ENCODE peak calls at places on chromosome 1, in six cellular contexts. One of them, this sample, is unnamed.

GRCh38 chr1:175463856-175464255 is 271.3 kb upstream of the KIAA0040 start:
- DNase-seq in A549: no peak
- DNase-seq in dermis microvascular lymphatic vessel endothelial cell: no peak
- DNase-seq in fibroblast of lung: no peak
- DNase-seq in activated CD8-positive, alpha-beta T cell treated with anti-CD3 and anti-CD28 coated beads, Interleukin-2, amount 10 ng/mL, durations not matched to agents 7 days and 5 days: no peak
- DNase-seq in activated gamma-delta T cell treated with anti-CD3 and anti-CD28 coated beads, Interleukin-2, amount 50 U/mL, for 16 hours: no peak
- DNase-seq in this sample: no peak

GRCh38 chr1:32195972-32196823 is 4.2 kb upstream of the CCDC28B start:
- DNase-seq in dermis microvascular lymphatic vessel endothelial cell: no peak
- DNase-seq in fibroblast of lung: peak
- DNase-seq in activated gamma-delta T cell treated with anti-CD3 and anti-CD28 coated beads, Interleukin-2, amount 50 U/mL, for 16 hours: no peak
- DNase-seq in A549: no peak
- DNase-seq in activated CD8-positive, alpha-beta T cell treated with anti-CD3 and anti-CD28 coated beads, Interleukin-2, amount 10 ng/mL, durations not matched to agents 7 days and 5 days: peak
- DNase-seq in this sample: no peak

GRCh38 chr1:245770191-245770590 is 615.4 kb downstream of the KIF26B start:
- DNase-seq in A549: no peak
- DNase-seq in activated CD8-positive, alpha-beta T cell treated with anti-CD3 and anti-CD28 coated beads, Interleukin-2, amount 10 ng/mL, durations not matched to agents 7 days and 5 days: no peak
- DNase-seq in activated gamma-delta T cell treated with anti-CD3 and anti-CD28 coated beads, Interleukin-2, amount 50 U/mL, for 16 hours: no peak
- DNase-seq in fibroblast of lung: no peak
- DNase-seq in dermis microvascular lymphatic vessel endothelial cell: no peak
- DNase-seq in this sample: no peak

GRCh38 chr1:234915923-234916675 is 212.5 kb downstream of the TOMM20 start:
- DNase-seq in activated gamma-delta T cell treated with anti-CD3 and anti-CD28 coated beads, Interleukin-2, amount 50 U/mL, for 16 hours: no peak
- DNase-seq in A549: no peak
- DNase-seq in dermis microvascular lymphatic vessel endothelial cell: peak
- DNase-seq in fibroblast of lung: no peak
- DNase-seq in activated CD8-positive, alpha-beta T cell treated with anti-CD3 and anti-CD28 coated beads, Interleukin-2, amount 10 ng/mL, durations not matched to agents 7 days and 5 days: no peak
- DNase-seq in this sample: no peak

GRCh38 chr1:110425611-110426152 is 18.2 kb upstream of the LAMTOR5 start:
- DNase-seq in activated gamma-delta T cell treated with anti-CD3 and anti-CD28 coated beads, Interleukin-2, amount 50 U/mL, for 16 hours: no peak
- DNase-seq in activated CD8-positive, alpha-beta T cell treated with anti-CD3 and anti-CD28 coated beads, Interleukin-2, amount 10 ng/mL, durations not matched to agents 7 days and 5 days: no peak
- DNase-seq in dermis microvascular lymphatic vessel endothelial cell: no peak
- DNase-seq in A549: no peak
- DNase-seq in fibroblast of lung: no peak
- DNase-seq in this sample: no peak

GRCh38 chr1:161200992-161201827 is 957 bp upstream of the NDUFS2 start:
- DNase-seq in dermis microvascular lymphatic vessel endothelial cell: peak
- DNase-seq in fibroblast of lung: peak
- DNase-seq in activated gamma-delta T cell treated with anti-CD3 and anti-CD28 coated beads, Interleukin-2, amount 50 U/mL, for 16 hours: no peak
- DNase-seq in activated CD8-positive, alpha-beta T cell treated with anti-CD3 and anti-CD28 coated beads, Interleukin-2, amount 10 ng/mL, durations not matched to agents 7 days and 5 days: no peak
- DNase-seq in A549: no peak
- DNase-seq in this sample: no peak

GRCh38 chr1:201153474-201154388 is 543 bp downstream of the TMEM9 start:
- DNase-seq in fibroblast of lung: no peak
- DNase-seq in A549: peak
- DNase-seq in dermis microvascular lymphatic vessel endothelial cell: no peak
- DNase-seq in activated gamma-delta T cell treated with anti-CD3 and anti-CD28 coated beads, Interleukin-2, amount 50 U/mL, for 16 hours: no peak
- DNase-seq in activated CD8-positive, alpha-beta T cell treated with anti-CD3 and anti-CD28 coated beads, Interleukin-2, amount 10 ng/mL, durations not matched to agents 7 days and 5 days: peak
- DNase-seq in this sample: no peak

GRCh38 chr1:101444873-101445618 is 208.2 kb downstream of the S1PR1 start:
- DNase-seq in fibroblast of lung: no peak
- DNase-seq in dermis microvascular lymphatic vessel endothelial cell: no peak
- DNase-seq in activated CD8-positive, alpha-beta T cell treated with anti-CD3 and anti-CD28 coated beads, Interleukin-2, amount 10 ng/mL, durations not matched to agents 7 days and 5 days: no peak
- DNase-seq in activated gamma-delta T cell treated with anti-CD3 and anti-CD28 coated beads, Interleukin-2, amount 50 U/mL, for 16 hours: no peak
- DNase-seq in A549: no peak
- DNase-seq in this sample: no peak

GRCh38 chr1:38700077-38700470 is 159.5 kb downstream of the RRAGC start:
- DNase-seq in fibroblast of lung: no peak
- DNase-seq in A549: no peak
- DNase-seq in dermis microvascular lymphatic vessel endothelial cell: no peak
- DNase-seq in activated CD8-positive, alpha-beta T cell treated with anti-CD3 and anti-CD28 coated beads, Interleukin-2, amount 10 ng/mL, durations not matched to agents 7 days and 5 days: no peak
- DNase-seq in activated gamma-delta T cell treated with anti-CD3 and anti-CD28 coated beads, Interleukin-2, amount 50 U/mL, for 16 hours: no peak
- DNase-seq in this sample: no peak

GRCh38 chr1:8733463-8733862 is 84.0 kb downstream of the RERE start:
- DNase-seq in dermis microvascular lymphatic vessel endothelial cell: no peak
- DNase-seq in fibroblast of lung: no peak
- DNase-seq in A549: no peak
- DNase-seq in activated gamma-delta T cell treated with anti-CD3 and anti-CD28 coated beads, Interleukin-2, amount 50 U/mL, for 16 hours: no peak
- DNase-seq in activated CD8-positive, alpha-beta T cell treated with anti-CD3 and anti-CD28 coated beads, Interleukin-2, amount 10 ng/mL, durations not matched to agents 7 days and 5 days: no peak
- DNase-seq in this sample: no peak

GRCh38 chr1:94903318-94904009 is 23.4 kb downstream of the CNN3 start:
- DNase-seq in dermis microvascular lymphatic vessel endothelial cell: no peak
- DNase-seq in A549: no peak
- DNase-seq in activated gamma-delta T cell treated with anti-CD3 and anti-CD28 coated beads, Interleukin-2, amount 50 U/mL, for 16 hours: no peak
- DNase-seq in activated CD8-positive, alpha-beta T cell treated with anti-CD3 and anti-CD28 coated beads, Interleukin-2, amount 10 ng/mL, durations not matched to agents 7 days and 5 days: no peak
- DNase-seq in fibroblast of lung: no peak
- DNase-seq in this sample: no peak

GRCh38 chr1:109392788-109393580 is 4.7 kb downstream of the SORT1 start:
- DNase-seq in activated CD8-positive, alpha-beta T cell treated with anti-CD3 and anti-CD28 coated beads, Interleukin-2, amount 10 ng/mL, durations not matched to agents 7 days and 5 days: no peak
- DNase-seq in A549: no peak
- DNase-seq in fibroblast of lung: peak
- DNase-seq in dermis microvascular lymphatic vessel endothelial cell: peak
- DNase-seq in activated gamma-delta T cell treated with anti-CD3 and anti-CD28 coated beads, Interleukin-2, amount 50 U/mL, for 16 hours: no peak
- DNase-seq in this sample: peak

GRCh38 chr1:8395433-8395866 is 77.5 kb downstream of the SLC45A1 start:
- DNase-seq in dermis microvascular lymphatic vessel endothelial cell: no peak
- DNase-seq in A549: no peak
- DNase-seq in fibroblast of lung: no peak
- DNase-seq in activated gamma-delta T cell treated with anti-CD3 and anti-CD28 coated beads, Interleukin-2, amount 50 U/mL, for 16 hours: no peak
- DNase-seq in activated CD8-positive, alpha-beta T cell treated with anti-CD3 and anti-CD28 coated beads, Interleukin-2, amount 10 ng/mL, durations not matched to agents 7 days and 5 days: peak
- DNase-seq in this sample: no peak